ENCODE peak calls at places on chromosomes 13 and 19, in six cellular contexts. W, Y, C, G, T and M are unnamed samples.

GRCh38 chr19:7366701-7367420 is 18.1 kb downstream of the ARHGEF18 start:
- DNase-seq in W (peak; percentile 51), G (no peak), Y (peak; percentile 16), T (peak; percentile 23), C (no peak), M (no peak)

GRCh38 chr19:43581467-43581866 is 5.9 kb downstream of the PINLYP start:
- DNase-seq in Y (no peak), C (no peak), G (no peak), T (no peak), W (no peak), M (no peak)

GRCh38 chr19:33554391-33554790 is 32.8 kb upstream of the PEPD start:
- DNase-seq in T (no peak), G (no peak), Y (no peak), C (no peak), W (no peak), M (no peak)

GRCh38 chr19:5186293-5187050 is 154.1 kb downstream of the PTPRS start:
- DNase-seq in G (no peak), Y (peak; percentile 77), T (no peak), C (no peak), W (peak; percentile 49), M (no peak)

GRCh38 chr13:71254384-71254783 is 612.6 kb downstream of the DACH1 start:
- DNase-seq in C (no peak), G (no peak), T (peak; percentile 4), W (no peak), Y (no peak), M (no peak)

GRCh38 chr19:4597975-4598671 is 38.6 kb upstream of the SEMA6B start:
- DNase-seq in C (no peak), T (peak; percentile 93), Y (no peak), W (peak; percentile 60), G (peak; percentile 64), M (peak; percentile 28)

GRCh38 chr19:34963531-34964406 is at the start of gene ZNF792:
- DNase-seq in T (peak; percentile 81), G (peak; percentile 80), C (peak; percentile 69), Y (peak; percentile 8), W (peak; percentile 61), M (peak; percentile 77)

GRCh38 chr13:113880651-113881611 is 17.1 kb upstream of the GAS6 start:
- DNase-seq in T (no peak), C (no peak), Y (no peak), G (no peak), W (no peak), M (peak; percentile 41)

GRCh38 chr19:18317998-18318800 is 4.7 kb downstream of the LSM4 start:
- DNase-seq in G (no peak), Y (no peak), C (peak; percentile 55), T (no peak), W (no peak), M (peak; percentile 61)

GRCh38 chr13:23547000-23547590 is 23.1 kb upstream of the TNFRSF19 start:
- DNase-seq in Y (no peak), T (peak; percentile 40), C (peak; percentile 62), W (peak; percentile 56), G (no peak), M (peak; percentile 60)

GRCh38 chr19:34220472-34221063 is 33.8 kb upstream of the GARRE1 start:
- DNase-seq in C (no peak), W (peak; percentile 75), Y (peak; percentile 45), G (peak; percentile 59), T (peak; percentile 65), M (peak; percentile 63)

GRCh38 chr13:109869312-109870237 is 83.2 kb upstream of the IRS2 start:
- DNase-seq in T (no peak), Y (peak; percentile 16), C (peak; percentile 81), W (peak; percentile 83), G (peak; percentile 87), M (peak; percentile 73)

GRCh38 chr13:40389081-40389641 is 277.3 kb downstream of the FOXO1 start:
- DNase-seq in Y (no peak), C (no peak), G (no peak), T (no peak), W (no peak), M (no peak)

GRCh38 chr13:49140910-49141611 is 79.1 kb upstream of the MLNR start:
- DNase-seq in Y (no peak), C (no peak), T (no peak), G (no peak), W (no peak), M (no peak)

GRCh38 chr13:110396913-110397379 is 89.9 kb downstream of the COL4A2 start:
- DNase-seq in G (no peak), C (peak; percentile 87), Y (peak; percentile 99), W (peak; percentile 100), T (no peak), M (peak; percentile 95)

GRCh38 chr13:107767119-107767518 is 448.2 kb downstream of the LIG4 start:
- DNase-seq in T (no peak), W (no peak), C (no peak), Y (no peak), G (no peak), M (no peak)

GRCh38 chr19:49929121-49929610 is at the start of the genes ATF5 and NUP62:
- DNase-seq in G (peak; percentile 91), W (peak; percentile 84), T (peak; percentile 93), Y (peak; percentile 66), C (peak; percentile 90), M (peak; percentile 89)
- TF ChIP-seq CTCF in G (no peak), W (no peak), T (no peak), Y (no peak), C (no peak), M (no peak)

DNA sequence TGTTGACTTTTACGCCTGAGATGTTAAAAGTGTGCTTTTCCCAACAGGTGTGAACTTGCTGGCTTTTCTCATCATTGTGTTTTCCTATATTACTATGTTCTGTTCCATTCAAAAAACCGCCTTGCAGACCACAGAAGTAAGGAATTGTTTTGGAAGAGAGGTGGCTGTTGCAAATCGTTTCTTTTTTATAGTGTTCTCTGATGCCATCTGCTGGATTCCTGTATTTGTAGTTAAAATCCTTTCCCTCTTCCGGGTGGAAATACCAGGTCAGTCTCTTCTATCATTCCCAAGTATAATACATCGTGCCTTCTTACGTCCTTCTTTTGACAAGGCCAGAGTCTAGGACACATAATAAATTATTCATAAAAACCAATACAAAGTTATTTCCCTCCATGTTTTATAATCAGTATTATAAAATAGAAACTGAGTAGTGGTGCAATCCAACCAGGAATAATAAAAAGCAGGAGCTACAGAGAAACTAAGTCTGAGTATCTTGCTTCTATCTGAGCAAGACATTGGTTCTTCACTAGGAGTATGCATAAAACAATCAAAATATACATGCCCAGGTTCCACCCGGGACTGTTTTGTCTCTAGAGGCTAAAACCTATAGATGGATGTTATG is 57.9 kb downstream of the RXFP2 start:
- DNase-seq in T (peak; percentile 36), G (no peak), Y (peak; percentile 49), W (peak; percentile 71), C (no peak), M (no peak)
- TF ChIP-seq CTCF in T (peak; percentile 56), G (peak; percentile 50), Y (peak; percentile 80), W (peak; percentile 50), C (peak; percentile 56), M (no peak)

GRCh38 chr19:1003283-1003682 is 3.1 kb downstream of the GRIN3B start:
- DNase-seq in C (no peak), G (no peak), Y (no peak), T (no peak), W (no peak), M (peak; percentile 49)

GRCh38 chr19:1000591-1001537 is 645 bp downstream of the GRIN3B start:
- DNase-seq in G (no peak), W (no peak), Y (no peak), C (no peak), T (peak; percentile 58), M (no peak)

GRCh38 chr19:1000095-1000494 is at the start of gene GRIN3B:
- DNase-seq in G (no peak), T (peak; percentile 90), Y (peak; percentile 28), C (no peak), W (peak; percentile 58), M (peak; percentile 57)

GRCh38 chr19:1002600-1002999 is 2.4 kb downstream of the GRIN3B start:
- DNase-seq in G (no peak), T (no peak), C (no peak), Y (no peak), W (no peak), M (no peak)

GRCh38 chr19:1001538-1002166 is 1.4 kb downstream of the GRIN3B start:
- DNase-seq in T (peak; percentile 79), W (peak; percentile 38), G (no peak), C (no peak), Y (no peak), M (peak; percentile 86)
- TF ChIP-seq CTCF in T (peak; percentile 81), W (peak; percentile 87), G (peak; percentile 90), C (peak; percentile 93), Y (peak; percentile 92), M (peak; percentile 89)

DNA sequence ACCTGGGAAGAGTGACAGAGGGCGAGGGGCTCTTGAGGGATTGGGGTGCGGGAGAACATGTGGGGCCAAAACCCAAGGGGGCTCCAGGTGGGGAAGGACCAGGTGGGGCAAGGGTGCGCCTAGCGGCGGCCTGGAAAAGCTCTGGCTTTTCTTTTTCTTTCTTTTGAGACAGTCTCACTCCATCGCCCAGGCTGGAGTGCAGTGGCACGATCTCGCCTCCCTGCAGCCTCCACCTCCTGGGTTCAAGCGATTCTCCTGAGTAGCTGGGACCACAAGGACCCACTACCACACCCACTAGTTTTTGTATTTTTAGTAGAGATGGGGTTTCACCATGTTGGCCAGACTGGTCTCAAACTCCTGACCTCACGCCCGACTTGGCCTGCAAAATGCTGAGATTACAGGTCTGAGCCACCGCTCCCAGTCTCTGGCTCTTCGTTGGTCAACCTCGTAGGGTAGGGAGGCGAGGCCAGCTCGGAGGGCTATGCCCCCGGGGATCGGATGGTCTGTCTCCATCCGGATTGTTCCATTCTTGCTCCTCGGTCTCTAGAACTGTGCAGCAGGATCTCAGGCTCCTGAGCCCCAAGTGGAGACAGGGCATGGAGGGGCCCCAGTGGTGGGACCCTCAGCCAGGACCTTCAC is 3.7 kb downstream of the GADD45B start:
- DNase-seq in C (no peak), T (no peak), G (no peak), W (peak; percentile 45), Y (peak; percentile 15), M (no peak)
- TF ChIP-seq CTCF in C (no peak), T (peak; percentile 43), G (no peak), W (no peak), Y (no peak), M (no peak)